ENCODE peak calls at places on chromosomes 1 and 21, in ten cellular contexts. One of them, this sample, is unnamed.

GRCh38 chr1:62515055-62515454 is 78.2 kb downstream of the USP1 start:
- DNase-seq in pancreas: no peak
- DNase-seq in epithelial cell of esophagus: peak
- DNase-seq in body of pancreas: no peak
- DNase-seq in AG04450: no peak
- DNase-seq in CD8-positive, alpha-beta T cell: no peak
- DNase-seq in left ventricle myocardium inferior: no peak
- DNase-seq in colonic mucosa: no peak
- DNase-seq in fibroblast of pulmonary artery: peak
- DNase-seq in PC-3: no peak
- DNase-seq in this sample: no peak

GRCh38 chr1:226420860-226421259 is 13.0 kb upstream of the PARP1 start:
- DNase-seq in body of pancreas: no peak
- DNase-seq in epithelial cell of esophagus: no peak
- DNase-seq in colonic mucosa: no peak
- DNase-seq in AG04450: no peak
- DNase-seq in fibroblast of pulmonary artery: no peak
- DNase-seq in CD8-positive, alpha-beta T cell: no peak
- DNase-seq in left ventricle myocardium inferior: no peak
- DNase-seq in PC-3: no peak
- DNase-seq in pancreas: no peak
- DNase-seq in this sample: no peak

GRCh38 chr1:246608616-246609376 is 42.5 kb downstream of the CNST start:
- DNase-seq in PC-3: peak
- DNase-seq in CD8-positive, alpha-beta T cell: no peak
- DNase-seq in colonic mucosa: peak
- DNase-seq in epithelial cell of esophagus: peak
- DNase-seq in left ventricle myocardium inferior: peak
- DNase-seq in pancreas: peak
- DNase-seq in AG04450: peak
- DNase-seq in body of pancreas: peak
- DNase-seq in fibroblast of pulmonary artery: peak
- DNase-seq in this sample: peak

GRCh38 chr21:35401476-35401875 is 352.4 kb upstream of the RUNX1 start:
- DNase-seq in AG04450: no peak
- DNase-seq in colonic mucosa: no peak
- DNase-seq in PC-3: peak
- DNase-seq in CD8-positive, alpha-beta T cell: no peak
- DNase-seq in pancreas: no peak
- DNase-seq in body of pancreas: no peak
- DNase-seq in epithelial cell of esophagus: no peak
- DNase-seq in left ventricle myocardium inferior: no peak
- DNase-seq in fibroblast of pulmonary artery: no peak
- DNase-seq in this sample: no peak

GRCh38 chr1:99685516-99686180 is 39.7 kb downstream of the PALMD start:
- DNase-seq in fibroblast of pulmonary artery: peak
- DNase-seq in epithelial cell of esophagus: peak
- DNase-seq in colonic mucosa: peak
- DNase-seq in CD8-positive, alpha-beta T cell: no peak
- DNase-seq in AG04450: peak
- DNase-seq in left ventricle myocardium inferior: peak
- DNase-seq in body of pancreas: peak
- DNase-seq in pancreas: peak
- DNase-seq in PC-3: peak
- DNase-seq in this sample: peak

GRCh38 chr1:184465489-184466146 is 78.8 kb downstream of the C1orf21 start:
- DNase-seq in fibroblast of pulmonary artery: peak
- DNase-seq in left ventricle myocardium inferior: no peak
- DNase-seq in epithelial cell of esophagus: no peak
- DNase-seq in PC-3: no peak
- DNase-seq in CD8-positive, alpha-beta T cell: no peak
- DNase-seq in AG04450: no peak
- DNase-seq in pancreas: no peak
- DNase-seq in body of pancreas: no peak
- DNase-seq in colonic mucosa: no peak
- DNase-seq in this sample: no peak

GRCh38 chr1:3734602-3735001 is 17.6 kb upstream of the CCDC27 start:
- DNase-seq in colonic mucosa: no peak
- DNase-seq in epithelial cell of esophagus: no peak
- DNase-seq in pancreas: no peak
- DNase-seq in AG04450: no peak
- DNase-seq in PC-3: no peak
- DNase-seq in body of pancreas: no peak
- DNase-seq in fibroblast of pulmonary artery: no peak
- DNase-seq in CD8-positive, alpha-beta T cell: no peak
- DNase-seq in left ventricle myocardium inferior: no peak
- DNase-seq in this sample: no peak

GRCh38 chr1:230416430-230416829 is 9.7 kb downstream of the PGBD5 start:
- DNase-seq in colonic mucosa: no peak
- DNase-seq in pancreas: no peak
- DNase-seq in epithelial cell of esophagus: no peak
- DNase-seq in CD8-positive, alpha-beta T cell: no peak
- DNase-seq in left ventricle myocardium inferior: no peak
- DNase-seq in body of pancreas: no peak
- DNase-seq in PC-3: no peak
- DNase-seq in fibroblast of pulmonary artery: no peak
- DNase-seq in AG04450: no peak
- DNase-seq in this sample: no peak

GRCh38 chr1:65514083-65514482 is 93.6 kb downstream of the LEPR start:
- DNase-seq in epithelial cell of esophagus: peak
- DNase-seq in PC-3: no peak
- DNase-seq in colonic mucosa: no peak
- DNase-seq in fibroblast of pulmonary artery: no peak
- DNase-seq in CD8-positive, alpha-beta T cell: no peak
- DNase-seq in pancreas: no peak
- DNase-seq in left ventricle myocardium inferior: no peak
- DNase-seq in AG04450: no peak
- DNase-seq in body of pancreas: no peak
- DNase-seq in this sample: no peak

GRCh38 chr1:197671140-197671539 is 104.1 kb downstream of the DENND1B start:
- DNase-seq in fibroblast of pulmonary artery: no peak
- DNase-seq in AG04450: no peak
- DNase-seq in colonic mucosa: no peak
- DNase-seq in CD8-positive, alpha-beta T cell: no peak
- DNase-seq in pancreas: no peak
- DNase-seq in epithelial cell of esophagus: no peak
- DNase-seq in body of pancreas: no peak
- DNase-seq in PC-3: no peak
- DNase-seq in left ventricle myocardium inferior: no peak
- DNase-seq in this sample: no peak

GRCh38 chr1:167365360-167365759 is 144.7 kb downstream of the POU2F1 start:
- DNase-seq in epithelial cell of esophagus: no peak
- DNase-seq in PC-3: no peak
- DNase-seq in fibroblast of pulmonary artery: no peak
- DNase-seq in CD8-positive, alpha-beta T cell: no peak
- DNase-seq in AG04450: no peak
- DNase-seq in body of pancreas: no peak
- DNase-seq in pancreas: no peak
- DNase-seq in left ventricle myocardium inferior: no peak
- DNase-seq in colonic mucosa: no peak
- DNase-seq in this sample: no peak
- TF ChIP-seq CTCF in epithelial cell of esophagus: no peak
- TF ChIP-seq CTCF in PC-3: no peak
- TF ChIP-seq CTCF in fibroblast of pulmonary artery: no peak
- TF ChIP-seq CTCF in CD8-positive, alpha-beta T cell: no peak
- TF ChIP-seq CTCF in AG04450: no peak
- TF ChIP-seq CTCF in body of pancreas: no peak
- TF ChIP-seq CTCF in pancreas: no peak
- TF ChIP-seq CTCF in left ventricle myocardium inferior: no peak
- TF ChIP-seq CTCF in colonic mucosa: no peak
- TF ChIP-seq CTCF in this sample: no peak

DNA sequence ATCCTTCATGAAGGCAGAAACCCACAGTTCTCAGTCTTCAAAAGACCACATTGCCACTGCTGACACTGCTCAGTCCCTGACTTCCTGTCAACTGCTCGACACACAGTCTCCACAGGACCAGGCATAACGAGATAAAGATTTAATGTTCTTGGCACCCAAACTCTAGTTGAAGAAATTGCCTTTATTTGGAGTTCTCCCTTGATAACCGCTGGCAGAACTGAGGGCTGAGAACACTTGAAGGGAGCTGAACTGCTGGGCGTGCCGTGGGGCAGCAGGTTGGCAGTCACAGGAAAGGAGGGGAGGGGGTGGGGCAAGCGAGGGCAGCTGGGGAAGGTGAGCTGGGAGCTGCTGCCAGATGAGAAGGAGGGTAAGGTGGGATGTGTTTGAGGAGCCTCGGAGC is 15.9 kb downstream of the HENMT1 start:
- DNase-seq in CD8-positive, alpha-beta T cell: peak
- DNase-seq in epithelial cell of esophagus: no peak
- DNase-seq in body of pancreas: no peak
- DNase-seq in AG04450: no peak
- DNase-seq in left ventricle myocardium inferior: no peak
- DNase-seq in PC-3: no peak
- DNase-seq in pancreas: no peak
- DNase-seq in colonic mucosa: peak
- DNase-seq in fibroblast of pulmonary artery: no peak
- DNase-seq in this sample: peak
- H3K4me3 ChIP-seq in CD8-positive, alpha-beta T cell: peak
- H3K4me3 ChIP-seq in epithelial cell of esophagus: no peak
- H3K4me3 ChIP-seq in body of pancreas: no peak
- H3K4me3 ChIP-seq in AG04450: no peak
- H3K4me3 ChIP-seq in left ventricle myocardium inferior: no peak
- H3K4me3 ChIP-seq in PC-3: no peak
- H3K4me3 ChIP-seq in pancreas: no peak
- H3K4me3 ChIP-seq in colonic mucosa: no peak
- H3K4me3 ChIP-seq in fibroblast of pulmonary artery: no peak
- H3K4me3 ChIP-seq in this sample: no peak

DNA sequence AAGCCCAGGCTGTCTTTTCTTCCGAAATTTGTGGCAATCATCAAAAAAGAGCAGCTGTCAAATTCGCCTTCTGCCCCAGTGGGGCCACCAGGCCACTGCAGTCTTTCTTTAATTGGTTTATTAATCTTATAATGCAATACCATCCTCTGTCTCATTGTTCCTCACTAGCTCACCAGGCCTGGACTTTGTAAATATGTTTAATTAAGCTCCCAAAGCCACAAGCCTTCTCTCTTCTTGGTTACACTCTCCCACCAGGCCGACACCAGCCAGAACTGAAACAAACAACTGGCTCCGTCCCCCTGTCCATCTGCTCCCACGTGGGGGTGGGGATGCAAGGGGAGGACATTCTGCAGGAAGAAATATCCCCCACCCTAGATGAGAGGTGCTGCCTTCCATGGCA is 22.0 kb upstream of the CAMK1G start:
- DNase-seq in fibroblast of pulmonary artery: no peak
- DNase-seq in left ventricle myocardium inferior: no peak
- DNase-seq in pancreas: no peak
- DNase-seq in body of pancreas: no peak
- DNase-seq in epithelial cell of esophagus: no peak
- DNase-seq in CD8-positive, alpha-beta T cell: no peak
- DNase-seq in PC-3: no peak
- DNase-seq in colonic mucosa: no peak
- DNase-seq in AG04450: no peak
- DNase-seq in this sample: no peak
- TF ChIP-seq CTCF in fibroblast of pulmonary artery: no peak
- TF ChIP-seq CTCF in left ventricle myocardium inferior: no peak
- TF ChIP-seq CTCF in pancreas: no peak
- TF ChIP-seq CTCF in body of pancreas: no peak
- TF ChIP-seq CTCF in epithelial cell of esophagus: no peak
- TF ChIP-seq CTCF in CD8-positive, alpha-beta T cell: no peak
- TF ChIP-seq CTCF in PC-3: no peak
- TF ChIP-seq CTCF in colonic mucosa: no peak
- TF ChIP-seq CTCF in AG04450: no peak
- TF ChIP-seq CTCF in this sample: no peak

GRCh38 chr1:9882945-9883303 is 27.1 kb downstream of the CTNNBIP1 start:
- DNase-seq in pancreas: no peak
- DNase-seq in AG04450: no peak
- DNase-seq in epithelial cell of esophagus: no peak
- DNase-seq in fibroblast of pulmonary artery: no peak
- DNase-seq in PC-3: no peak
- DNase-seq in colonic mucosa: no peak
- DNase-seq in left ventricle myocardium inferior: no peak
- DNase-seq in CD8-positive, alpha-beta T cell: no peak
- DNase-seq in body of pancreas: no peak
- DNase-seq in this sample: no peak

GRCh38 chr1:9884805-9885204 is 25.3 kb downstream of the CTNNBIP1 start:
- DNase-seq in fibroblast of pulmonary artery: no peak
- DNase-seq in CD8-positive, alpha-beta T cell: no peak
- DNase-seq in body of pancreas: no peak
- DNase-seq in pancreas: no peak
- DNase-seq in epithelial cell of esophagus: no peak
- DNase-seq in left ventricle myocardium inferior: no peak
- DNase-seq in AG04450: no peak
- DNase-seq in colonic mucosa: no peak
- DNase-seq in PC-3: no peak
- DNase-seq in this sample: no peak

GRCh38 chr1:9882296-9882944 is 27.6 kb downstream of the CTNNBIP1 start:
- DNase-seq in epithelial cell of esophagus: peak
- DNase-seq in CD8-positive, alpha-beta T cell: peak
- DNase-seq in PC-3: no peak
- DNase-seq in fibroblast of pulmonary artery: no peak
- DNase-seq in left ventricle myocardium inferior: no peak
- DNase-seq in pancreas: no peak
- DNase-seq in colonic mucosa: no peak
- DNase-seq in AG04450: no peak
- DNase-seq in body of pancreas: no peak
- DNase-seq in this sample: no peak

GRCh38 chr1:9883585-9884449 is 26.3 kb downstream of the CTNNBIP1 start:
- DNase-seq in fibroblast of pulmonary artery: no peak
- DNase-seq in body of pancreas: no peak
- DNase-seq in CD8-positive, alpha-beta T cell: no peak
- DNase-seq in PC-3: no peak
- DNase-seq in AG04450: no peak
- DNase-seq in left ventricle myocardium inferior: no peak
- DNase-seq in epithelial cell of esophagus: no peak
- DNase-seq in colonic mucosa: no peak
- DNase-seq in pancreas: no peak
- DNase-seq in this sample: no peak

GRCh38 chr1:9881838-9882249 is 28.2 kb downstream of the CTNNBIP1 start:
- DNase-seq in epithelial cell of esophagus: peak
- DNase-seq in colonic mucosa: no peak
- DNase-seq in left ventricle myocardium inferior: no peak
- DNase-seq in fibroblast of pulmonary artery: peak
- DNase-seq in AG04450: no peak
- DNase-seq in CD8-positive, alpha-beta T cell: no peak
- DNase-seq in pancreas: no peak
- DNase-seq in body of pancreas: no peak
- DNase-seq in PC-3: peak
- DNase-seq in this sample: no peak
- H3K4me3 ChIP-seq in epithelial cell of esophagus: no peak
- H3K4me3 ChIP-seq in colonic mucosa: no peak
- H3K4me3 ChIP-seq in left ventricle myocardium inferior: no peak
- H3K4me3 ChIP-seq in fibroblast of pulmonary artery: no peak
- H3K4me3 ChIP-seq in AG04450: no peak
- H3K4me3 ChIP-seq in CD8-positive, alpha-beta T cell: no peak
- H3K4me3 ChIP-seq in pancreas: no peak
- H3K4me3 ChIP-seq in body of pancreas: no peak
- H3K4me3 ChIP-seq in PC-3: no peak
- H3K4me3 ChIP-seq in this sample: no peak

This sample was measured in lower lobe of right lung.